ENCODE peak calls at places on chromosomes 4 and X, in four cellular contexts. D is HepG2, R is GM12878, Q is NT2/D1. K is an unnamed sample.

GRCh38 chr4:174120446-174121142 is 162.9 kb downstream of the FBXO8 start:
- DNase-seq in D (peak; percentile 62), R (no peak), Q (peak; percentile 22), K (no peak)

GRCh38 chr4:41647368-41647767 is 101.2 kb downstream of the PHOX2B start:
- DNase-seq in D (no peak), R (no peak), Q (no peak), K (no peak)

GRCh38 chr4:65482410-65482809 is 187.9 kb downstream of the EPHA5 start:
- DNase-seq in D (no peak), R (no peak), Q (no peak), K (no peak)

GRCh38 chrX:123803331-123803983 is 56.4 kb upstream of the XIAP start:
- DNase-seq in D (peak; percentile 97), R (no peak), Q (no peak), K (no peak)

GRCh38 chr4:10018818-10019438 is 2.4 kb downstream of the SLC2A9 start:
- DNase-seq in D (no peak), R (peak; percentile 64), Q (peak; percentile 84), K (peak; percentile 79)

GRCh38 chr4:75514949-75515612 is 808 bp downstream of the THAP6 start:
- DNase-seq in D (no peak), R (peak; percentile 32), Q (no peak), K (no peak)

GRCh38 chrX:21798677-21799219 is 40.7 kb upstream of the MBTPS2 start:
- DNase-seq in D (peak; percentile 66), R (no peak), Q (no peak), K (no peak)

GRCh38 chr4:23819041-23819511 is 70.8 kb downstream of the PPARGC1A start:
- DNase-seq in D (no peak), R (no peak), Q (no peak), K (no peak)

GRCh38 chr4:71130827-71131603 is 137.6 kb downstream of the DCK start:
- DNase-seq in D (no peak), R (no peak), Q (no peak), K (no peak)

GRCh38 chr4:5043579-5043978 is 7.7 kb upstream of the STK32B start:
- DNase-seq in D (no peak), R (no peak), Q (no peak), K (no peak)

GRCh38 chr4:53676402-53676871 is 85.2 kb upstream of the LNX1 start:
- DNase-seq in D (no peak), R (no peak), Q (no peak), K (no peak)

GRCh38 chrX:1355800-1356148 is 19.2 kb downstream of the IL3RA start:
- DNase-seq in D (no peak), R (no peak), Q (no peak), K (no peak)

GRCh38 chr4:132383571-132384199 is 765.4 kb upstream of the PCDH10 start:
- DNase-seq in D (no peak), R (no peak), Q (no peak), K (no peak)

GRCh38 chr4:40678421-40678820 is 48.8 kb upstream of the RBM47 start:
- DNase-seq in D (no peak), R (no peak), Q (no peak), K (no peak)

GRCh38 chr4:8197521-8197920 is 1.6 kb upstream of the SH3TC1 start:
- DNase-seq in D (no peak), R (no peak), Q (no peak), K (no peak)

GRCh38 chrX:22246620-22247019 is 26.1 kb upstream of the CBLL2 start:
- DNase-seq in D (no peak), R (no peak), Q (no peak), K (no peak)

GRCh38 chr4:118352843-118353373 is at the start of gene PRSS12:
- DNase-seq in D (peak; percentile 28), R (no peak), Q (peak; percentile 66), K (peak; percentile 94)

GRCh38 chr4:25535278-25535677 is 120.4 kb upstream of the SLC34A2 start:
- DNase-seq in D (peak; percentile 85), R (no peak), Q (no peak), K (no peak)

GRCh38 chrX:32137525-32137924 is 1065.7 kb upstream of the FTHL17 start:
- DNase-seq in D (no peak), R (no peak), Q (peak; percentile 27), K (no peak)

GRCh38 chr4:99458911-99459447 is 23.8 kb upstream of the ADH7 start:
- DNase-seq in D (no peak), R (no peak), Q (no peak), K (no peak)

GRCh38 chrX:122866527-122866926 is 317.6 kb upstream of the GRIA3 start:
- DNase-seq in D (no peak), R (no peak), Q (no peak), K (no peak)

GRCh38 chr4:122803788-122804208 is 22.8 kb upstream of the FGF2 start:
- DNase-seq in D (no peak), R (no peak), Q (no peak), K (no peak)

GRCh38 chr4:143352720-143353119 is 16.0 kb downstream of the GAB1 start:
- DNase-seq in D (no peak), R (no peak), Q (no peak), K (no peak)

GRCh38 chrX:2578864-2579263 is 78.1 kb upstream of the DHRSX start:
- DNase-seq in D (peak; percentile 31), R (no peak), Q (no peak), K (no peak)

GRCh38 chrX:81957318-81957717 is 755.4 kb downstream of the SH3BGRL start:
- DNase-seq in D (no peak), R (no peak), Q (no peak), K (no peak)

GRCh38 chr4:7397206-7398103 is 37.3 kb downstream of the PSAPL1 start:
- DNase-seq in D (no peak), R (no peak), Q (no peak), K (no peak)

GRCh38 chr4:39825741-39826231 is 127.8 kb downstream of the UBE2K start:
- DNase-seq in D (no peak), R (no peak), Q (no peak), K (no peak)

GRCh38 chrX:47169726-47170515 is 23.7 kb upstream of the UBA1 start:
- DNase-seq in D (no peak), R (no peak), Q (no peak), K (no peak)

GRCh38 chrX:71612256-71612655 is 6.1 kb downstream of the CXCR3 start:
- DNase-seq in D (no peak), R (no peak), Q (no peak), K (no peak)

GRCh38 chr4:15303052-15303641 is 124.7 kb upstream of the C1QTNF7 start:
- DNase-seq in D (peak; percentile 64), R (no peak), Q (no peak), K (no peak)

GRCh38 chr4:56743550-56743949 is 62.5 kb upstream of the HOPX start:
- DNase-seq in D (no peak), R (no peak), Q (no peak), K (no peak)

GRCh38 chr4:148883891-148884290 is 441.7 kb upstream of the NR3C2 start:
- DNase-seq in D (no peak), R (no peak), Q (no peak), K (no peak)

GRCh38 chrX:10722804-10723364 is 102.5 kb upstream of the MID1 start:
- DNase-seq in D (no peak), R (no peak), Q (peak; percentile 40), K (no peak)

GRCh38 chr4:10173039-10173753 is 56.6 kb upstream of the WDR1 start:
- DNase-seq in D (no peak), R (no peak), Q (no peak), K (no peak)

GRCh38 chrX:10833299-10834169 is 213.1 kb upstream of the MID1 start:
- DNase-seq in D (peak; percentile 10), R (no peak), Q (no peak), K (peak; percentile 10)

GRCh38 chrX:17242470-17242869 is 132.5 kb upstream of the NHS start:
- DNase-seq in D (peak; percentile 10), R (no peak), Q (peak; percentile 40), K (peak; percentile 1)
- TF ChIP-seq ZNF274 in D (no peak), R (no peak), Q (no peak), K (no peak)

GRCh38 chrX:132474522-132474921 is 14.3 kb downstream of the MBNL3 start:
- DNase-seq in D (no peak), R (no peak), Q (no peak), K (no peak)

GRCh38 chrX:132470179-132470578 is 18.7 kb downstream of the MBNL3 start:
- DNase-seq in D (no peak), R (no peak), Q (no peak), K (no peak)

GRCh38 chrX:132467029-132467428 is 21.8 kb downstream of the MBNL3 start:
- DNase-seq in D (no peak), R (no peak), Q (no peak), K (no peak)

GRCh38 chrX:132468454-132468853 is 20.4 kb downstream of the MBNL3 start:
- DNase-seq in D (no peak), R (no peak), Q (no peak), K (no peak)

DNA sequence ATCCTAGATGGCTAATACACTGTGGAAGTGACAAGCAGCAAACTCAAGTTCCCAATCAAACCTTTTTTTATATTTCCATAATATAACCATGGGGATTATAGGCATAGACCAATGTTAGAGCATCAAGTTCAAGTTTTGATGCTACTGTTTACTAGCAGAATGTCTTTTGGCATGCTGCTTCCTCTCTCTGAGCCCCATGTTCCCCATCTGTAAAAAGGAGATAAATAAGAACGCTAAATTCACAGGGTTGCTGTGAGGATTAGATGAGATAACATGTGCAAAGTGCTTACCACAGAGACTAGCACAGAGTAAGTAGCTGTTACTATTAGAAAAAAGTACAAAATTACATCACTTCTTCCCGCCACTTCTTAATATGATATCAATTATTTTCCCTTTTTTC is 18.0 kb downstream of the MBNL3 start:
- DNase-seq in D (no peak), R (no peak), Q (no peak), K (no peak)
- TF ChIP-seq ZNF274 in D (no peak), R (no peak), Q (no peak), K (no peak)

GRCh38 chrX:63350551-63350950 is 581 bp downstream of the SPIN4 start:
- DNase-seq in D (peak; percentile 6), R (peak; percentile 5), Q (no peak), K (no peak)
- TF ChIP-seq ZNF274 in D (no peak), R (no peak), Q (no peak), K (no peak)

DNA sequence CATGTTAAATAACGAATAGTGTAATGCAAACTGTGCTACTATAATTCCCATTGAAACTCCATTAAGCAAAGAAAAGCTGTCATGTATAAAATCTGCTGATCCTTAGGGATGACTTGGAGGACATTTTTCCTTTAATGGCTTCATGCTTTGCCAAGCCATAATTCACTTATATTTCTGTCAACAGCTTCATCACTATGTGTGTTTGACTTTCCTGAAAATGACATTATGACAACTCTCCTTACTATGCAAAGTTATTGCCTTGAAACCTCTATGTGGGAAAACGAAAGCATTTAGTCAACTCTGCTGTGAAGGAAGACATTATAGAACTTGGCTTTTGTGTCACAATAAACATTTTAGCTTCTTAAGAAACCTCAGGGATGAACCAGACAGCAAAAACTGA is 210.5 kb downstream of the GRXCR1 start:
- DNase-seq in D (no peak), R (no peak), Q (no peak), K (no peak)
- TF ChIP-seq ZNF274 in D (no peak), R (no peak), Q (no peak), K (no peak)

GRCh38 chr4:166913926-166914325 is 320.4 kb downstream of the SPOCK3 start:
- DNase-seq in D (no peak), R (no peak), Q (no peak), K (no peak)
- TF ChIP-seq ZNF274 in D (no peak), R (no peak), Q (no peak), K (no peak)

K was measured in H1.